ENCODE peak calls at places on chromosomes 6 and 20, in four cellular contexts. One of them, this sample, is unnamed.

GRCh38 chr6:31304683-31305082 is 32.8 kb upstream of the HLA-C start:
- DNase-seq in BJ: no peak
- DNase-seq in A673: peak; percentile 12
- DNase-seq in upper lobe of right lung: no peak
- DNase-seq in this sample: no peak

GRCh38 chr6:70080443-70081062 is 214.2 kb downstream of the COL19A1 start:
- DNase-seq in upper lobe of right lung: no peak
- DNase-seq in A673: no peak
- DNase-seq in BJ: no peak
- DNase-seq in this sample: no peak

GRCh38 chr6:83169096-83169495 is 24.0 kb downstream of the PGM3 start:
- DNase-seq in A673: no peak
- DNase-seq in upper lobe of right lung: no peak
- DNase-seq in BJ: no peak
- DNase-seq in this sample: no peak

GRCh38 chr6:108127826-108128225 is 38.0 kb upstream of the NR2E1 start:
- DNase-seq in A673: no peak
- DNase-seq in upper lobe of right lung: no peak
- DNase-seq in BJ: peak; percentile 17
- DNase-seq in this sample: no peak

GRCh38 chr6:2542858-2543218 is 207.9 kb downstream of the MYLK4 start:
- DNase-seq in BJ: no peak
- DNase-seq in A673: peak; percentile 9
- DNase-seq in upper lobe of right lung: no peak
- DNase-seq in this sample: peak; percentile 41

GRCh38 chr6:147156799-147157382 is 47.3 kb upstream of the STXBP5 start:
- DNase-seq in upper lobe of right lung: no peak
- DNase-seq in BJ: no peak
- DNase-seq in A673: no peak
- DNase-seq in this sample: no peak

GRCh38 chr6:168122011-168122410 is 43.0 kb upstream of the FRMD1 start:
- DNase-seq in upper lobe of right lung: no peak
- DNase-seq in BJ: no peak
- DNase-seq in A673: no peak
- DNase-seq in this sample: no peak

GRCh38 chr6:3905853-3906190 is 56.6 kb downstream of the FAM50B start:
- DNase-seq in A673: no peak
- DNase-seq in BJ: no peak
- DNase-seq in upper lobe of right lung: no peak
- DNase-seq in this sample: no peak

GRCh38 chr20:50283922-50284810 is 93.5 kb downstream of the CEBPB start:
- DNase-seq in BJ: no peak
- DNase-seq in A673: peak; percentile 35
- DNase-seq in upper lobe of right lung: peak; percentile 90
- DNase-seq in this sample: no peak

GRCh38 chr20:20561841-20562240 is 150.6 kb downstream of the RALGAPA2 start:
- DNase-seq in BJ: no peak
- DNase-seq in upper lobe of right lung: no peak
- DNase-seq in A673: no peak
- DNase-seq in this sample: no peak

GRCh38 chr6:133241901-133242760 is 974 bp downstream of the EYA4 start:
- DNase-seq in upper lobe of right lung: no peak
- DNase-seq in BJ: no peak
- DNase-seq in A673: peak; percentile 54
- DNase-seq in this sample: peak; percentile 27

GRCh38 chr6:44480097-44480539 is 92.6 kb downstream of the CDC5L start:
- DNase-seq in BJ: no peak
- DNase-seq in upper lobe of right lung: no peak
- DNase-seq in A673: no peak
- DNase-seq in this sample: no peak

GRCh38 chr6:43093361-43094289 is 17.5 kb downstream of the PTK7 start:
- DNase-seq in BJ: peak; percentile 62
- DNase-seq in upper lobe of right lung: no peak
- DNase-seq in A673: no peak
- DNase-seq in this sample: no peak

GRCh38 chr6:3381233-3382065 is 75.4 kb downstream of the SLC22A23 start:
- DNase-seq in BJ: no peak
- DNase-seq in upper lobe of right lung: no peak
- DNase-seq in A673: no peak
- DNase-seq in this sample: no peak

GRCh38 chr20:32207626-32208498 is at the start of the genes PLAGL2 and POFUT1:
- DNase-seq in upper lobe of right lung: peak; percentile 96
- DNase-seq in A673: peak; percentile 95
- DNase-seq in BJ: peak; percentile 21
- DNase-seq in this sample: peak; percentile 92

GRCh38 chr6:157667211-157668033 is 155.6 kb upstream of the SNX9 start:
- DNase-seq in upper lobe of right lung: peak; percentile 1
- DNase-seq in A673: peak; percentile 73
- DNase-seq in BJ: peak; percentile 88
- DNase-seq in this sample: no peak

GRCh38 chr6:125346143-125346925 is 44.6 kb upstream of the HDDC2 start:
- DNase-seq in upper lobe of right lung: no peak
- DNase-seq in BJ: no peak
- DNase-seq in A673: peak; percentile 5
- DNase-seq in this sample: peak; percentile 26

GRCh38 chr6:147131728-147132127 is 72.5 kb upstream of the STXBP5 start:
- DNase-seq in upper lobe of right lung: no peak
- DNase-seq in BJ: no peak
- DNase-seq in A673: no peak
- DNase-seq in this sample: no peak

GRCh38 chr20:24917056-24917455 is 32.0 kb upstream of the CST7 start:
- DNase-seq in BJ: no peak
- DNase-seq in A673: no peak
- DNase-seq in upper lobe of right lung: peak; percentile 46
- DNase-seq in this sample: no peak

GRCh38 chr6:82022614-82023102 is 224.9 kb downstream of the IBTK start:
- DNase-seq in A673: peak; percentile 72
- DNase-seq in upper lobe of right lung: no peak
- DNase-seq in BJ: no peak
- DNase-seq in this sample: no peak

GRCh38 chr6:37539706-37540352 is 40.1 kb upstream of the CCDC167 start:
- DNase-seq in upper lobe of right lung: no peak
- DNase-seq in BJ: no peak
- DNase-seq in A673: no peak
- DNase-seq in this sample: no peak

GRCh38 chr6:57159127-57159526 is 13.0 kb upstream of the BAG2 start:
- DNase-seq in A673: no peak
- DNase-seq in upper lobe of right lung: no peak
- DNase-seq in BJ: no peak
- DNase-seq in this sample: no peak

GRCh38 chr6:93142382-93142781 is 277.0 kb downstream of the EPHA7 start:
- DNase-seq in A673: no peak
- DNase-seq in BJ: no peak
- DNase-seq in upper lobe of right lung: no peak
- DNase-seq in this sample: no peak

GRCh38 chr6:34696739-34697543 is at the start of gene ILRUN:
- DNase-seq in A673: peak; percentile 96
- DNase-seq in upper lobe of right lung: peak; percentile 98
- DNase-seq in BJ: peak; percentile 50
- DNase-seq in this sample: peak; percentile 95

GRCh38 chr6:3887150-3887700 is 38.1 kb downstream of the FAM50B start:
- DNase-seq in upper lobe of right lung: no peak
- DNase-seq in A673: peak; percentile 23
- DNase-seq in BJ: no peak
- DNase-seq in this sample: no peak

GRCh38 chr6:63817492-63818050 is 182.0 kb downstream of the PHF3 start:
- DNase-seq in BJ: no peak
- DNase-seq in A673: no peak
- DNase-seq in upper lobe of right lung: no peak
- DNase-seq in this sample: no peak

GRCh38 chr6:63819831-63820230 is 184.2 kb downstream of the PHF3 start:
- DNase-seq in BJ: no peak
- DNase-seq in A673: no peak
- DNase-seq in upper lobe of right lung: no peak
- DNase-seq in this sample: no peak

GRCh38 chr6:63814459-63814858 is 178.9 kb downstream of the PHF3 start:
- DNase-seq in A673: peak; percentile 18
- DNase-seq in BJ: no peak
- DNase-seq in upper lobe of right lung: no peak
- DNase-seq in this sample: no peak

GRCh38 chr6:63816401-63816975 is 180.9 kb downstream of the PHF3 start:
- DNase-seq in upper lobe of right lung: no peak
- DNase-seq in BJ: no peak
- DNase-seq in A673: no peak
- DNase-seq in this sample: no peak

GRCh38 chr6:63816979-63817436 is 181.4 kb downstream of the PHF3 start:
- DNase-seq in BJ: no peak
- DNase-seq in upper lobe of right lung: no peak
- DNase-seq in A673: peak; percentile 31
- DNase-seq in this sample: no peak
- TF ChIP-seq CTCF in BJ: peak; percentile 41
- TF ChIP-seq CTCF in upper lobe of right lung: no peak
- TF ChIP-seq CTCF in A673: peak; percentile 54
- TF ChIP-seq CTCF in this sample: no peak

GRCh38 chr6:49463612-49463967 is 420 bp downstream of the CENPQ start:
- DNase-seq in A673: no peak
- DNase-seq in BJ: no peak
- DNase-seq in upper lobe of right lung: no peak
- DNase-seq in this sample: no peak

GRCh38 chr6:49462071-49462470 is 982 bp downstream of the MMUT start:
- DNase-seq in BJ: no peak
- DNase-seq in A673: peak; percentile 6
- DNase-seq in upper lobe of right lung: no peak
- DNase-seq in this sample: no peak

GRCh38 chr6:49462927-49463611 is at the start of the genes CENPQ and MMUT:
- DNase-seq in A673: peak; percentile 97
- DNase-seq in BJ: peak; percentile 71
- DNase-seq in upper lobe of right lung: peak; percentile 95
- DNase-seq in this sample: peak; percentile 89

GRCh38 chr6:49462599-49462926 is 490 bp downstream of the MMUT start:
- DNase-seq in BJ: no peak
- DNase-seq in upper lobe of right lung: no peak
- DNase-seq in A673: no peak
- DNase-seq in this sample: no peak

DNA sequence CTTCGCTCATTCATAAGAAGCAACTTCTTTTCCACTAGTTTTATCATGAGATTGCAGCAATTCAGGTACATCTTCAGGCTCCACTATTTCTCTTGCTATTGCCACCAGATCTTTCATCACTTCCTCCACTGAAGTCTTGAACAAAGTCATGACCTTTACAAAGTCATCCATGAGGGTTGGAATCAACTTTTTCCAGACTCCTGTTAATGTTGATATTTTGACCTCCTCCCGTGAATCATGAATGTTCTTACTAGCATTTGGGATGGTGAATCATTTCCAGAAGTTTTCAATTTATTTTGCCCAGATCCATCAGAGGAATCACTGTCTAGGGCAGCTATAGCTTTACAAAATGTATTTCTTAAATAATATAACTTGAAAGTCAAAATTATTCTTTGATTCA is 1.5 kb downstream of the CENPQ start:
- DNase-seq in upper lobe of right lung: no peak
- DNase-seq in A673: no peak
- DNase-seq in BJ: no peak
- DNase-seq in this sample: no peak
- H3K4me3 ChIP-seq in upper lobe of right lung: no peak overlapping the region
- H3K4me3 ChIP-seq in A673: peak overlapping the region; percentile 66
- H3K4me3 ChIP-seq in BJ: no peak overlapping the region
- H3K4me3 ChIP-seq in this sample: no peak overlapping the region

GRCh38 chr20:57901526-57901925 is 191.7 kb upstream of the PMEPA1 start:
- DNase-seq in upper lobe of right lung: no peak
- DNase-seq in A673: no peak
- DNase-seq in BJ: no peak
- DNase-seq in this sample: no peak
- H3K27me3 ChIP-seq in upper lobe of right lung: no peaks in the 10 kb centered on the region
- H3K27me3 ChIP-seq in A673: peaks cover 2% of the 10 kb centered on the region
- H3K27me3 ChIP-seq in BJ: peaks cover 12% of the 10 kb centered on the region
- H3K27me3 ChIP-seq in this sample: no peaks in the 10 kb centered on the region

GRCh38 chr6:149860834-149861602 is 3.1 kb downstream of the LRP11 start:
- DNase-seq in upper lobe of right lung: peak; percentile 68
- DNase-seq in A673: no peak
- DNase-seq in BJ: no peak
- DNase-seq in this sample: no peak
- TF ChIP-seq CTCF in upper lobe of right lung: peak; percentile 6
- TF ChIP-seq CTCF in A673: no peak
- TF ChIP-seq CTCF in BJ: no peak
- TF ChIP-seq CTCF in this sample: no peak

DNA sequence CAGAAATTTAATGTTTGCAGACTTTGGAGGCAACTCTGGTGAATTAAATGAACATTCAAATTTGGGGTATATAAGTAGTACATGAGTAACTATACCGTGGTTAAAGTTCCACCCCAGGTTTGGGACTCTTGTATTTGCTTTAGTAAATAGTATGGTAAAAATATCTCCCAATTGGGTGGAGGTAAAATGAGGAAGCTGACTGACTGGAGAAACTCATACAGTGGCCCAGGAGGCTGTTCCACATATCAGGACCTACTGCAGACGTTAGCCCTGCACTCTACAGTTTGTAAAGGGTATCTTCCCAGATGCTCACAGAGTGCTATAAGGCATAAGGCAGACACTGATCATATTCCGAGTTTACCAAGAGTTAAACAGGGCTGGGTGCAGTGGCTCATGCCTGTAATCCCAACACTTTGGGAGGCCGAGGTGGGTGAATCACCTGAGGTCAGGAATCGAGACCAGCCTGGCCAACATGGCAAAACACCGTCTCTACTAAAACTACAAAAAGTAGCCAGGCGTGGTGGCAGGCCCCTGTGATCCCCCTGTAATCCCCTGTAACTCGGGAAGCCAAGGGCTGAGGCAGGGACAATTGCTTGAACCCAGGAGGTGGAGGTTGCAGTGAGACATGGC is 53.7 kb downstream of the CPXM1 start:
- DNase-seq in A673: no peak
- DNase-seq in upper lobe of right lung: no peak
- DNase-seq in BJ: no peak
- DNase-seq in this sample: no peak
- H3K4me3 ChIP-seq in A673: no peak overlapping the region
- H3K4me3 ChIP-seq in upper lobe of right lung: no peak overlapping the region
- H3K4me3 ChIP-seq in BJ: no peak overlapping the region
- H3K4me3 ChIP-seq in this sample: no peak overlapping the region

DNA sequence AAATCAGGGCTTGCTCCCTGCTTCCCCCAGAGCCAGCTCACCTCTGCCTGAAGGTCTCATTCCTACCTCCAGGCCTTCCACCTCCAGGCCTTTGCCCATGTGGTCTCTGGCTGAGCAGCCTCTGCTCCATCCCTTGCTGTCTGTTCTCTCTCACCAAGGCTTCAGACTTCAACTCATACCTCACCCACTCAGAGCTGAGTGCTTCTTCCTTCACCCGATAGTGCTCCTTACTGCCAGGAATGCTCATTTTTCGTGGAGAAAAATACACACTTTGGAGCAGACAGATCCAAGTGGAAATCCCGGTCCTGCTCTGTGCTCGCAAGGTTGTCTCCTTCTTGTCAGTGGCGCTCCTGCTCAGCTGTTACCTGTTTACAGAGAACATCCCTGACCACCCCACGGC is 7.0 kb upstream of the CDH22 start:
- DNase-seq in A673: no peak
- DNase-seq in upper lobe of right lung: no peak
- DNase-seq in BJ: no peak
- DNase-seq in this sample: no peak
- H3K27me3 ChIP-seq in A673: peaks cover 70% of the 10 kb centered on the region
- H3K27me3 ChIP-seq in upper lobe of right lung: peaks cover 96% of the 10 kb centered on the region
- H3K27me3 ChIP-seq in BJ: peaks cover 42% of the 10 kb centered on the region
- H3K27me3 ChIP-seq in this sample: peaks cover 13% of the 10 kb centered on the region

This sample was measured in GM06990.